ENCODE peak calls at places on chromosomes 5 and 9, in five cellular contexts. F, W, M, N and J are unnamed samples.
A peak's percentile ranks its signal among the peaks of the same experiment; 100 is the strongest.

GRCh38 chr5:116378007-116378831 is 196.4 kb downstream of the SEMA6A start:
- DNase-seq in F (peak; percentile 16), N (no peak), W (no peak), M (no peak), J (peak; percentile 42)

GRCh38 chr5:159515909-159516415 is 185.7 kb upstream of the IL12B start:
- DNase-seq in M (peak; percentile 64), W (peak; percentile 34), N (no peak), F (peak; percentile 65), J (no peak)

GRCh38 chr9:98860871-98861293 is 53.4 kb downstream of the GALNT12 start:
- DNase-seq in F (peak; percentile 26), N (no peak), M (peak; percentile 85), W (no peak), J (no peak)

GRCh38 chr5:30764704-30765103 is 428.8 kb upstream of the CDH6 start:
- DNase-seq in F (no peak), N (no peak), W (no peak), M (no peak), J (no peak)

GRCh38 chr5:158039911-158040347 is 181.0 kb upstream of the CLINT1 start:
- DNase-seq in F (no peak), W (no peak), M (no peak), N (no peak), J (no peak)

GRCh38 chr9:91247278-91247677 is 114.4 kb downstream of the AUH start:
- DNase-seq in N (no peak), M (no peak), F (no peak), W (no peak), J (no peak)

GRCh38 chr9:127448112-127448805 is 2.9 kb downstream of the RPL12 start:
- DNase-seq in M (no peak), W (no peak), F (no peak), N (no peak), J (no peak)

GRCh38 chr5:23302438-23302837 is 205.0 kb upstream of the PRDM9 start:
- DNase-seq in F (peak; percentile 4), W (no peak), N (no peak), M (no peak), J (no peak)

GRCh38 chr5:127409236-127409921 is 108.1 kb upstream of the PRRC1 start:
- DNase-seq in W (no peak), N (no peak), F (no peak), M (no peak), J (no peak)

GRCh38 chr9:25442517-25442916 is 235.7 kb downstream of the TUSC1 start:
- DNase-seq in W (no peak), F (no peak), M (no peak), N (no peak), J (no peak)